ENCODE peak calls at places on chromosome 2, in four cellular contexts. S is CD8-positive, alpha-beta T cell; K is upper lobe of right lung; E is pancreas. A is an unnamed sample.

GRCh38 chr2:238141541-238142318 is 3.3 kb downstream of the KLHL30 start:
- DNase-seq in K (peak; percentile 83), E (no peak), S (no peak), A (no peak)

GRCh38 chr2:128343459-128343858 is 24.8 kb upstream of the HS6ST1 start:
- DNase-seq in S (no peak), E (no peak), K (no peak), A (no peak)

GRCh38 chr2:216292475-216292874 is 79.8 kb downstream of the MARCHF4 start:
- DNase-seq in K (no peak), S (no peak), E (no peak), A (no peak)

GRCh38 chr2:240229603-240230423 is 89.4 kb upstream of the OTOS start:
- DNase-seq in S (no peak), E (no peak), K (no peak), A (no peak)

GRCh38 chr2:241686322-241686648 is 330 bp downstream of the DTYMK start:
- DNase-seq in K (no peak), E (no peak), S (no peak), A (no peak)

GRCh38 chr2:172540421-172540820 is 15.5 kb upstream of the PDK1 start:
- DNase-seq in K (no peak), S (no peak), E (no peak), A (no peak)

GRCh38 chr2:80499095-80499494 is 194.5 kb upstream of the LRRTM1 start:
- DNase-seq in E (no peak), K (no peak), S (no peak), A (no peak)

GRCh38 chr2:229300814-229301213 is 29.7 kb upstream of the PID1 start:
- DNase-seq in S (no peak), K (no peak), E (no peak), A (no peak)

GRCh38 chr2:131043199-131044077 is 49.8 kb downstream of the FAM168B start:
- DNase-seq in K (no peak), E (no peak), S (no peak), A (no peak)

GRCh38 chr2:7567646-7568045 is 650.4 kb downstream of the RNF144A start:
- DNase-seq in S (peak; percentile 56), K (no peak), E (no peak), A (peak; percentile 22)

GRCh38 chr2:21035282-21035973 is 8.4 kb downstream of the APOB start:
- DNase-seq in S (no peak), E (no peak), K (no peak), A (no peak)

GRCh38 chr2:239018291-239019192 is 170.7 kb downstream of the TWIST2 start:
- DNase-seq in K (peak; percentile 37), S (no peak), E (no peak), A (no peak)

GRCh38 chr2:24016376-24016761 is 6.5 kb downstream of the MFSD2B start:
- DNase-seq in E (no peak), S (no peak), K (no peak), A (no peak)

GRCh38 chr2:172253190-172254052 is 150.7 kb upstream of the DLX2 start:
- DNase-seq in E (no peak), S (peak; percentile 47), K (no peak), A (no peak)

DNA sequence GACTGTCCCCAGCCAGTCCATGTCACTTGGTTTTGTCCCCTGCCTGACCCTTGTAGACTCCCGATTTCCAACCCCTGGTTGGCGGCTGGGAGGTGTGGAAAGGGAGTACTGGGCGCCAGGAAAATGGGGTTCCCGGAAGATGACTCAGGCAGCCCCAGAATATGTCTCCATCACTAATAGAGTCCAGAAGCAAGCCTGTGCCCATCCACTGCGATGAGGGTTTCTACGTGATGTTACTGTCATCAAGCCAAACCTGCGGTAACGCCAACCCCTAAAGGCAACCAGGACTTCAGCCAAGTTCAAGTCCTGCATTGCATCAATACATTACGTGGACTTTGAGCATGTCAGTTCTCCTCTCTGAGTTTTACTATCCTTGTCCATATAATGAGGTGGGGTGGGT is 62.0 kb upstream of the TAF1B start:
- DNase-seq in S (no peak), E (no peak), K (no peak), A (no peak)
- TF ChIP-seq CTCF in S (no peak), E (no peak), K (no peak), A (no peak)

GRCh38 chr2:188970201-188970600 is 4.0 kb upstream of the COL3A1 start:
- DNase-seq in E (no peak), K (no peak), S (no peak), A (no peak)

GRCh38 chr2:188971316-188971930 is 2.8 kb upstream of the COL3A1 start:
- DNase-seq in E (no peak), K (no peak), S (no peak), A (no peak)

GRCh38 chr2:188966079-188966571 is 8.0 kb upstream of the COL3A1 start:
- DNase-seq in K (no peak), S (no peak), E (no peak), A (no peak)

GRCh38 chr2:188966728-188967127 is 7.4 kb upstream of the COL3A1 start:
- DNase-seq in S (no peak), E (no peak), K (no peak), A (no peak)

DNA sequence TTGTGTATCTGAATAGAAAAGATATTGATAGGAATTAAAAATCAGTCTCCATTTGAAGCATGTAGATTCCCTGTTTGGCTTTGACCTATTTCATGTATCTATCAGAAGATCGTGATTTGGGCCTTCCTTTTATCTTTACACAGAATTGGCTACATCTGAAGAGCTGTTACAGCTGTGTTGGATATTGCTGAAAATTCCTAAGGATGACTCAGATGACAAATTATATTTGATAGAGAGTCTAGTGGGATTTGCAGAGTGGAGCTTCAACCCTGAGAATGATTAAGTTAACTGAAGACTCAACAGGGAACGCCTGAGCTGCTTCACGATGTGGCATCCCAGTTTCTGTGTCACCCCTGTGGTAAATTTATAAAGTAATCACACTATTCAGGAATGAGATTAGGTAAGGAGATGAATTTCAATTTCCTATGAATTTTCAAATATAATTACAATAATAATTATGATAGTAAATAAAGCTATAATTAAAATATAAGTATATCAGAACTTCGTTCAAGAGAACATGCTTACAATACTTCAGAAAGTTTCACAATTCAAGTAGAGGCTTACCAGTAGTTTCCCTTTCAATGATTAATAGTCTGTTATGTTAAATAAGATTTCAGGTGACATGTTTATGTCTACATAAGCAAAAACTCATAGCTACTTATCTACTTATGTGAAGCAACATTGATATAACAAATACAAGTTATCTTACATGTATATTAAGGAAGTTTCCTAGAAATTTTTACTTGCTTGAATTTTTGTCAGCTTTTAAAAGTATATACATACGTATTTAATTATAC is 4.7 kb upstream of the COL3A1 start:
- DNase-seq in E (no peak), K (no peak), S (no peak), A (no peak)
- H3K4me3 ChIP-seq in E (no peak overlapping the region), K (no peak overlapping the region), S (no peak overlapping the region), A (no peak overlapping the region)

GRCh38 chr2:189024861-189025618 is 50.9 kb downstream of the COL3A1 start:
- DNase-seq in K (no peak), E (no peak), S (no peak), A (no peak)
- TF ChIP-seq CTCF in K (peak; percentile 19), E (no peak), S (no peak), A (peak; percentile 54)

GRCh38 chr2:16094851-16095250 is 154.5 kb downstream of the MYCN start:
- DNase-seq in K (no peak), E (no peak), S (no peak), A (no peak)
- H3K4me3 ChIP-seq in K (no peak overlapping the region), E (no peak overlapping the region), S (no peak overlapping the region), A (no peak overlapping the region)

DNA sequence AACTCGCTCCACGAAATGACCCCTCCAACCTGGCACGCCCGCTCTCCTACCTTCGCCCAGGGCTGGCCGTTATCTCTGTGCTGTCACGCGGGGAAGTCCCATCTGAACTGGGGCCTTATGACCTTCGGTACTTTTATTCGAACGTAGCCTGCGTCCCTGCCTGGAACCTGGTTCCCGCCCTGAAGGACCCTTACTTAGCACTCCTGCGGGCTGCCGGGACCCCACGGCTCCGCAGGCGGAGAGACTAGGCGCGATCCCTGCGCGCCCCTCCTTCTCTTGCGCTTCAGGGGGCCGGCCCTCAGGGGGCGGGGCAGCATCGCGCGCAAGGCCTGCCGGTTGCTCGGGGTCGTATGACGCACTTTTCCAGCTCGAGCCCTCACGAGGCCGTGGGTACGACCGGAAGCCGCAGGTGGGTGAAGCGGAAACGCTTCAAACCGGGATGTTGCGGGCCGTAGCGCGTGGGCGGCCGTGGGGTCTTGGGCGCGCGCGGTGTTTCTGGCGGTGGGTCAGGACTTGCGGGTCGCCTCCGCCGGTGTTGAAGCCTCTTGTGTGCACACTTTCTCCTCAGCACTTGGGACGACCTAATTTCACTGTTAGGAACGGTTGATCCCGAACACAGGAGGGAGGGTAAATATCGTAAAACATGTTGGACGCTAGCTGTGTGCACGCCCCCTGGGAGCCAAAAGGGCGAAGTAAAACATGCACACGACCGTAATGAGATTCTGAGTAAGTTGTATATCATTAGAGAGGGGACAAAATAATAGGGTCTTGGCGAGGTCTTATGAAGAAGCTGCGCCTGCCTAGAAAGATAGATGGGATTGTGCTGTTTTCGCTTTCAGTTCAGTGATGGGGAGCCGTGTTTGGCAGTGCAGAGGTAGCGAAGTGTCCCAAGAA is at the start of the genes LIPT1 and TSGA10:
- DNase-seq in E (peak; percentile 89), S (peak; percentile 89), K (peak; percentile 97), A (peak; percentile 94)
- TF ChIP-seq CTCF in E (no peak), S (no peak), K (no peak), A (peak; percentile 14)

GRCh38 chr2:119545076-119545475 is 827 bp downstream of the CFAP221 start:
- DNase-seq in E (no peak), S (no peak), K (no peak), A (no peak)
- H3K4me3 ChIP-seq in E (peak overlapping the region; percentile 38), S (no peak overlapping the region), K (peak overlapping the region; percentile 62), A (no peak overlapping the region)

DNA sequence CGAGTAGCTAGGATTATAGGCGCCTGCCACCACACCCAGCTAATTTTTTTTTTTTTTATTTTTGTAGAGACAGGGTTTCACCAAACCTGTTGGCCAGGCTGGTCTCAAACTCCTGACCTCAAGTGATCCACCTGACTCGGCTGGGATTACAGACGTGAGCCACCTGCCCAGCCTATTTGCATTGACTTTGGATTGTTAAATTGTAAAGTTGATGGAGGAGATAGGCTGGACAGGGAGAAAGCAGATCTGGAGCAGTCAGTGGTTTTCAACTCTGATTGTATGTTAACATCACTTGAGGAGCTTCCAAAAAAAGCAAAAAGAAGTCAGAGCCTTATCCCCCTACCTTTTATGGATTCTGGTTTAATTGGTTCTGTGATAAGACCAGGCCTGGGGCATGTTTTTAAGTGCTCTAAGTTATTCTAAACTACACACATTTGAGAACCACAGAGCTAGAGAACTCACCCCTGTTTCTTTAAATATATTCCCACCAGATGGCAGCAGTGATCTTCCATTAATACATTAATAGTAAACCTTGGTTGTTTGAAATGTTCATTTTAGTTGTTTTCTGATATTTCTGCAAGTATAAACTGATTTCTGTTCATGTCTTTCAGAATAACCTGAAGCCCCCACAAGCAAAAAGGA is 7.5 kb downstream of the C2orf49 start:
- DNase-seq in K (no peak), E (no peak), S (no peak), A (no peak)
- TF ChIP-seq CTCF in K (peak; percentile 30), E (peak; percentile 15), S (peak; percentile 34), A (peak; percentile 36)

A was measured in GM06990.